ENCODE peak calls at places on chromosomes 6 and 20, in four cellular contexts. Q, T, G and D are unnamed samples. For H3K4me1 and H3K9me3, the result is how much of the 10 kb centered on the place peaks cover.

GRCh38 chr20:44800398-44801046 is 9.8 kb downstream of the RIMS4 start:
- DNase-seq in Q (no peak), T (no peak), G (no peak), D (no peak)

GRCh38 chr6:11370191-11371018 is 137.9 kb upstream of the NEDD9 start:
- DNase-seq in Q (no peak), T (no peak), G (no peak), D (no peak)

GRCh38 chr6:75776461-75776860 is 27.4 kb downstream of the MYO6 start:
- DNase-seq in Q (no peak), T (no peak), G (no peak), D (no peak)

GRCh38 chr6:93424303-93425064 is 5.1 kb upstream of the EPHA7 start:
- DNase-seq in Q (no peak), T (no peak), G (no peak), D (no peak)

GRCh38 chr20:56245761-56246160 is 2.8 kb upstream of the MC3R start:
- DNase-seq in Q (no peak), T (no peak), G (no peak), D (no peak)

GRCh38 chr20:42530855-42531674 is 658.6 kb downstream of the PTPRT start:
- DNase-seq in Q (peak), T (no peak), G (no peak), D (no peak)

GRCh38 chr6:3138341-3138740 is 19.0 kb downstream of the TUBB2A start:
- DNase-seq in Q (no peak), T (no peak), G (no peak), D (no peak)

GRCh38 chr20:1856419-1856818 is 38.8 kb upstream of the SIRPA start:
- DNase-seq in Q (no peak), T (no peak), G (no peak), D (no peak)

GRCh38 chr6:12875061-12875460 is 158.5 kb downstream of the PHACTR1 start:
- DNase-seq in Q (no peak), T (no peak), G (no peak), D (no peak)

GRCh38 chr6:144063744-144064401 is 31.5 kb downstream of the SF3B5 start:
- DNase-seq in Q (peak), T (peak), G (peak), D (peak)

GRCh38 chr20:2378893-2379292 is 1.8 kb upstream of the TGM6 start:
- DNase-seq in Q (no peak), T (no peak), G (no peak), D (no peak)

GRCh38 chr6:12101653-12102312 is 89.7 kb downstream of the HIVEP1 start:
- DNase-seq in Q (no peak), T (no peak), G (no peak), D (no peak)

GRCh38 chr6:3287308-3287707 is 28.6 kb downstream of the PSMG4 start:
- DNase-seq in Q (no peak), T (no peak), G (no peak), D (no peak)

GRCh38 chr20:18922898-18923297 is 109.3 kb downstream of the SCP2D1 start:
- DNase-seq in Q (no peak), T (no peak), G (no peak), D (no peak)

GRCh38 chr20:61896058-61896961 is 169.4 kb downstream of the TAF4 start:
- DNase-seq in Q (peak), T (peak), G (peak), D (no peak)

GRCh38 chr20:50982372-50982771 is 23.8 kb downstream of the MOCS3 start:
- DNase-seq in Q (no peak), T (no peak), G (no peak), D (no peak)

GRCh38 chr20:51958636-51959542 is 156.6 kb upstream of the SALL4 start:
- DNase-seq in Q (no peak), T (no peak), G (no peak), D (no peak)

GRCh38 chr6:108839068-108839467 is 9.2 kb upstream of the ARMC2 start:
- DNase-seq in Q (no peak), T (no peak), G (no peak), D (no peak)

GRCh38 chr6:158015545-158015944 is 33.9 kb downstream of the SYNJ2 start:
- DNase-seq in Q (no peak), T (no peak), G (no peak), D (no peak)
- H3K4me1 ChIP-seq in Q (under half), T (under half), G (under half), D (under half)

GRCh38 chr6:30724906-30725667 is 4.9 kb downstream of the TUBB start:
- DNase-seq in Q (no peak), T (no peak), G (no peak), D (no peak)
- H3K9me3 ChIP-seq in Q (under half), T (under half), G (under half), D (under half)

GRCh38 chr20:59042151-59042795 is at the start of gene PRELID3B:
- DNase-seq in Q (no peak), T (no peak), G (no peak), D (no peak)
- H3K27ac ChIP-seq in Q (no peak), T (peak), G (peak), D (peak)

GRCh38 chr20:37526238-37526838 is 1.3 kb downstream of the BLCAP start:
- DNase-seq in Q (no peak), T (no peak), G (no peak), D (no peak)
- H3K4me1 ChIP-seq in Q (under half), T (under half), G (under half), D (under half)

DNA sequence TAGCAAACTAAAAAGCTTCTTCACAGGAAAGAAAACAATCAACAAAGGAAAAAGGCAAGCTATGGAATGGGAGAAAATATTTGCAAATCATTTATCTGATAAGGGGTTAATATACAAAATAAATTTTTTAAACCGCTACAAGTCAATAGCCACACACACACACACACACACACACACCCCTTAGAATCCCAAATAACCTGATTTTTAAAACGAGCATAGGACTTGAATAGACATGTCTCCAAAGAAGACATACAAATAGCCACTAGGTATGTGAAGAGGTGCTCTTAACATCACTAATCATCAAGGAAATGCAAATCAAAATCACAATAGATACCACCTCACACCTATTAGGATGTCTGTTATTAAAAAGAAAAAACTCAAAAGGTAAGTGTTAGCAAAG is 187.7 kb downstream of the TRIM27 start:
- DNase-seq in Q (no peak), T (no peak), G (no peak), D (no peak)
- H3K9me3 ChIP-seq in Q (under half), T (under half), G (under half), D (under half)

GRCh38 chr6:39818695-39819094 is 26.5 kb downstream of the DAAM2 start:
- DNase-seq in Q (no peak), T (no peak), G (no peak), D (no peak)
- H3K27ac ChIP-seq in Q (no peak), T (no peak), G (no peak), D (no peak)

GRCh38 chr6:42038811-42039408 is 11.4 kb upstream of the TAF8 start:
- DNase-seq in Q (no peak), T (no peak), G (no peak), D (no peak)
- H3K4me1 ChIP-seq in Q (under half), T (under half), G (under half), D (half or more)

GRCh38 chr20:40080059-40080652 is 608.9 kb downstream of the MAFB start:
- DNase-seq in Q (no peak), T (no peak), G (no peak), D (no peak)

GRCh38 chr20:40082436-40082835 is 606.6 kb downstream of the MAFB start:
- DNase-seq in Q (no peak), T (no peak), G (no peak), D (no peak)

GRCh38 chr20:40087496-40087895 is 601.5 kb downstream of the MAFB start:
- DNase-seq in Q (no peak), T (no peak), G (no peak), D (no peak)

GRCh38 chr20:40085513-40085912 is 603.5 kb downstream of the MAFB start:
- DNase-seq in Q (no peak), T (no peak), G (no peak), D (no peak)

DNA sequence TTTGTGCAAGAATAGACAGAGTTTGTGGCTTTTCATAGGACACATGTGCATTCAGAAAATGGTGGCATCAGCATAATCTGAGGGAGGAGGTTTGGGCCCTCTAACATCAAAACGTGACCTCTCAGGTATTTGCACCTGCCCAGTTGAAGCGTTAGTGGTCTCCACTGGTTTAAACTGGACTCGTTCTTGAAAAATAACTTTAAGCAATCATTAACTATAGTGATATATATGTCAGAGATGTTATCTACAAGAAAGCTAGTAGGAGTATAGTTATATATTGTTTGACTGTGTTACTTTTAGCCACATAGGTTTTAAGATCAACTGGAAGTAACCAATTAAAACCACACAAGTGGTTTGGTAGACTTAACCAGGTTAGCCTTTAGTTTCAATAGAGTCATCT is 607.4 kb downstream of the MAFB start:
- DNase-seq in Q (no peak), T (no peak), G (no peak), D (no peak)
- H3K9me3 ChIP-seq in Q (under half), T (under half), G (under half), D (under half)

GRCh38 chr6:141139461-141139860 is 993.3 kb upstream of the GJE1 start:
- DNase-seq in Q (no peak), T (no peak), G (no peak), D (no peak)

GRCh38 chr6:141141870-141142269 is 990.9 kb upstream of the GJE1 start:
- DNase-seq in Q (no peak), T (no peak), G (no peak), D (no peak)

DNA sequence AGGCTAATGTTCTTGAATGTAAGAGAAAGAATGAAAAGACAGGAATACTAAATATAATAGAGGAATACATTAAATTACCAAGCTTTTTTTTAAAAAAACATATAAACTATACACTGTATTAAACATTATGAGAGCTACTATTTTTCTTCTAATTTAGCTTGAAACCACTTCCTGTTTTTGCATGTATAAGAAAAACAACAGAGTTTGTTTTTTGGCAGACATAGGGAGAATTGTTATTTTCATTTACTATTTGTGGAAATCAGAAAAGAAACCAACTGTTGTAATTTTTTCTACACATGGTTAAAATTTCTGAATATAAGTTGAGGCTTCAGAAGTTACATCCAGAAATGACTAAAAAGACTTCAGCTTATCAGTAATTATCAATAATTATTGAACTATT is 991.8 kb upstream of the GJE1 start:
- DNase-seq in Q (no peak), T (no peak), G (no peak), D (no peak)
- H3K27ac ChIP-seq in Q (no peak), T (no peak), G (no peak), D (no peak)